ENCODE peak calls at places on chromosomes 6 and 20, in six cellular contexts. Q is IMR-90, A is neural progenitor cell, Y is aorta, N is neuronal stem cell, E is HCT116. O is an unnamed sample.

GRCh38 chr6:91476000-91476399 is 889.1 kb upstream of the MAP3K7 start:
- DNase-seq in N (no peak), A (no peak), Y (no peak), Q (peak; percentile 78), E (no peak), O (no peak)

GRCh38 chr20:54174452-54175175 is 828 bp upstream of the CYP24A1 start:
- DNase-seq in A (peak; percentile 19), N (peak; percentile 18), Q (no peak), E (no peak), Y (no peak), O (no peak)

GRCh38 chr20:32832664-32833063 is 12.9 kb downstream of the MAPRE1 start:
- DNase-seq in E (no peak), Y (no peak), Q (no peak), N (no peak), A (no peak), O (no peak)

GRCh38 chr20:37345339-37346231 is at the start of gene SRC:
- DNase-seq in Y (peak; percentile 91), E (no peak), N (peak; percentile 43), Q (peak; percentile 60), A (peak; percentile 85), O (peak; percentile 92)

GRCh38 chr20:63790572-63791168 is 40.4 kb downstream of the ZBTB46 start:
- DNase-seq in E (no peak), Y (no peak), A (no peak), N (no peak), Q (no peak), O (no peak)

GRCh38 chr6:108544586-108544985 is 16.1 kb upstream of the FOXO3 start:
- DNase-seq in A (no peak), Y (no peak), E (no peak), Q (peak; percentile 60), N (no peak), O (no peak)

GRCh38 chr6:93468291-93468690 is 48.9 kb upstream of the EPHA7 start:
- DNase-seq in N (peak; percentile 73), Q (no peak), Y (no peak), A (peak; percentile 86), E (no peak), O (peak; percentile 42)

GRCh38 chr20:57243480-57244220 is 22.8 kb downstream of the BMP7 start:
- DNase-seq in A (no peak), Y (no peak), E (no peak), N (no peak), Q (no peak), O (no peak)

GRCh38 chr6:10386260-10386659 is 28.6 kb downstream of the TFAP2A start:
- DNase-seq in Y (no peak), A (no peak), Q (no peak), E (no peak), N (peak; percentile 15), O (no peak)

GRCh38 chr6:53048431-53049195 is 16.6 kb upstream of the FBXO9 start:
- DNase-seq in N (no peak), E (peak; percentile 54), A (no peak), Y (no peak), Q (peak; percentile 91), O (no peak)

GRCh38 chr6:150250826-150251225 is 108.0 kb downstream of the PPP1R14C start:
- DNase-seq in Y (no peak), A (no peak), Q (peak; percentile 72), N (no peak), E (no peak), O (peak; percentile 27)

GRCh38 chr6:124823240-124824105 is 138.8 kb upstream of the RNF217 start:
- DNase-seq in E (no peak), Q (peak; percentile 11), A (no peak), Y (no peak), N (no peak), O (no peak)

GRCh38 chr6:71419217-71419953 is 130.8 kb downstream of the OGFRL1 start:
- DNase-seq in N (no peak), Y (no peak), A (no peak), Q (peak; percentile 19), E (no peak), O (peak; percentile 30)

GRCh38 chr20:42703744-42704143 is 486.0 kb downstream of the PTPRT start:
- DNase-seq in Y (no peak), A (no peak), E (no peak), N (no peak), Q (no peak), O (no peak)

GRCh38 chr6:55293116-55293515 is 34.2 kb upstream of the GFRAL start:
- DNase-seq in Y (no peak), A (peak; percentile 36), E (peak; percentile 18), N (no peak), Q (peak; percentile 31), O (no peak)

GRCh38 chr6:94005835-94006234 is 586.5 kb upstream of the EPHA7 start:
- DNase-seq in N (no peak), A (no peak), Y (no peak), E (no peak), Q (no peak), O (no peak)

GRCh38 chr6:70849348-70850069 is 107.4 kb downstream of the B3GAT2 start:
- DNase-seq in N (no peak), Y (no peak), A (no peak), Q (peak; percentile 85), E (no peak), O (no peak)

GRCh38 chr6:158232445-158233213 is 64.5 kb downstream of the GTF2H5 start:
- DNase-seq in Y (peak; percentile 66), Q (peak; percentile 63), E (no peak), A (peak; percentile 63), N (peak; percentile 40), O (peak; percentile 68)

GRCh38 chr6:158229823-158230222 is 61.7 kb downstream of the GTF2H5 start:
- DNase-seq in E (no peak), Q (no peak), Y (no peak), A (no peak), N (no peak), O (no peak)

GRCh38 chr6:158231551-158232444 is 63.6 kb downstream of the GTF2H5 start:
- DNase-seq in E (no peak), Q (peak; percentile 58), A (peak; percentile 92), N (peak; percentile 68), Y (peak; percentile 81), O (peak; percentile 72)

GRCh38 chr6:158233214-158233795 is 65.2 kb downstream of the GTF2H5 start:
- DNase-seq in A (peak; percentile 33), Y (no peak), E (no peak), N (no peak), Q (no peak), O (peak; percentile 42)

DNA sequence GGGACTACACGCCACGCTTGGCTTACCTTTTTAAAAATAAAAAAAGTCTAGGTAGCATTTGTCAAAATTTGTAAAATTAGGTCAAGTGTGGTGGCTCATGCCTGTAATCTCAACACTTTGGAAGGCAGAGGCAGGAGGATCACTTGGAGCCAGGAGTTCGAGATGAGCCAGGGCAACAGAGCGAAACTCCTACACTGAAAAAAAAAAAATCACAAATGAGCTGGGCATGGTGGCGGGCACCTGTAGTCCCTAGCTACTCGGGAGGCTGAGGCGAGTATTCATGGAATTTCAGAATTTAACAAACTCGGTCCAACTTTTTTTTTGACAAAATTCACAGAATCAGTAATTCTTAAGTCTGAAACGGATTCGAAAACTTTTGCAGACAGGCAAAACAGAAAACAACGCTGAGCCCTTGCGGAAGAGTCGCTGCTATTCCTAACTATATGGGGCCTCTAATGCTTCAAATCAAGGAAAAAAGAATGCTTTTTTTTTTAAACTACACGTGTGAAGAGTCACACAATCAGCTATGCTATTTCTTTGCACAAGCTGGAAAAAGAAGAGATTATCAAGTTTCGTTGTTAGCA is 62.9 kb downstream of the GTF2H5 start:
- DNase-seq in A (no peak), Q (no peak), N (no peak), E (no peak), Y (no peak), O (no peak)
- H3K4me3 ChIP-seq in A (peak overlapping the region; percentile 65), Q (peak overlapping the region; percentile 81), N (peak overlapping the region; percentile 92), E (peak overlapping the region; percentile 54), Y (peak overlapping the region; percentile 100), O (peak overlapping the region; percentile 40)

GRCh38 chr6:168536196-168536595 is 95.2 kb downstream of the SMOC2 start:
- DNase-seq in A (no peak), N (no peak), Y (no peak), Q (no peak), E (no peak), O (no peak)
- H3K4me1 ChIP-seq in A (peaks cover 43% of the 10 kb centered on the region), N (peaks cover 13% of the 10 kb centered on the region), Y (no peaks in the 10 kb centered on the region), Q (no peaks in the 10 kb centered on the region), E (no peaks in the 10 kb centered on the region), O (no peaks in the 10 kb centered on the region)

DNA sequence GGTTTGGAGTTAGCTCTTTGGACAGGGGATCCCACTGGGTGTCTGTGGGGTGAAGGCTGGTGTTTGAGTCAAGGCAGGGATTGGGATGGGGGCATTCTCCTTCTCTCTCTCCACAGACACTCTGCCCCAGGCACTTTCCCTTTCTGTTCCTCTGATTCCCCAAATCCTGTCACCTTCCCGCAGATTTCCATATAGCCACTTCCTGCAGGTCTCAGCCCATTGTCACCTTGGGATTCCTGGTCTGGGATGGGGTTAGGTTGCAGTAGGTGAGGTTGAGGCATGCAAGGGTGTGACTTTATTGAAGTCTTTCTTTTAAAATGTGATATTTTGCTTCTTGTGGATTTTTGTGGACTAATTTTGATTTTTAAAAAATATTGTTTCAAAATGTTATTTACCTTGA is 4.5 kb upstream of the KCNG1 start:
- DNase-seq in Y (no peak), N (no peak), Q (no peak), E (no peak), A (no peak), O (no peak)
- H3K27me3 ChIP-seq in Y (no peaks in the 10 kb centered on the region), N (peaks cover 9% of the 10 kb centered on the region), Q (peaks cover 26% of the 10 kb centered on the region), E (peaks cover 41% of the 10 kb centered on the region), A (peaks cover 74% of the 10 kb centered on the region), O (peaks cover 46% of the 10 kb centered on the region)

GRCh38 chr6:39882567-39882953 is 51.7 kb downstream of the MOCS1 start:
- DNase-seq in A (no peak), N (no peak), E (no peak), Q (peak; percentile 98), Y (peak; percentile 93), O (no peak)

GRCh38 chr6:39880521-39881048 is 53.7 kb downstream of the MOCS1 start:
- DNase-seq in E (no peak), Y (no peak), N (no peak), A (no peak), Q (no peak), O (no peak)

GRCh38 chr6:39884696-39885095 is 49.6 kb downstream of the MOCS1 start:
- DNase-seq in A (no peak), Q (peak; percentile 82), Y (no peak), N (no peak), E (no peak), O (no peak)

GRCh38 chr6:39879535-39879934 is 54.7 kb downstream of the MOCS1 start:
- DNase-seq in A (no peak), E (no peak), Q (peak; percentile 17), Y (no peak), N (no peak), O (no peak)

GRCh38 chr6:39881851-39882566 is 52.3 kb downstream of the MOCS1 start:
- DNase-seq in Y (peak; percentile 83), A (no peak), Q (peak; percentile 88), N (no peak), E (no peak), O (no peak)
- H3K4me3 ChIP-seq in Y (no peak overlapping the region), A (no peak overlapping the region), Q (no peak overlapping the region), N (no peak overlapping the region), E (no peak overlapping the region), O (no peak overlapping the region)

DNA sequence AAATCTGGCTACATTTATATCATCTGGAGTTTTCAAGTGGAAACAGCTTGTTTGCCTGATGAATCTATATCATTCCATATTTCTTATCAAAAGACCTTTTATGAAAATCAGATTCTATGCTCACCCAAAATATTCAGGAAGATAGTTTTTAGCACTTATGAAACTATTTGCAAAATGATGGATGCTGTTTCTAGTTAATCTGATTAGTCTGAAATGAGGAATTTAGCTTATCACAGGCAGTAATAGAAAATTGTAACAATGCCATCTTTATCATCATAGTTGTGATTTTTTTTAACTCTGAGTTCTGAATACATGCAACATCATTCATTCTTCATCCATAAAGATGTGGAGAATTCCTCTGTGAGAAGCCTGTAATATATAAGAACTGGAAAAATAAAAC is 229.7 kb downstream of the PLCB1 start:
- DNase-seq in E (no peak), Q (no peak), Y (no peak), N (no peak), A (no peak), O (no peak)
- H3K4me1 ChIP-seq in E (no peaks in the 10 kb centered on the region), Q (no peaks in the 10 kb centered on the region), Y (no peaks in the 10 kb centered on the region), N (peaks cover 4% of the 10 kb centered on the region), A (peaks cover 18% of the 10 kb centered on the region), O (no peaks in the 10 kb centered on the region)

O was measured in HAP-1.